ENCODE peak calls at places on chromosome 1, in six cellular contexts. I, Q, G, J, N and B are unnamed samples.

GRCh38 chr1:87329051-87329755 is 523 bp downstream of the LMO4 start:
- DNase-seq in I (no peak), Q (peak; percentile 59), G (peak; percentile 31), J (peak; percentile 48), N (no peak), B (peak; percentile 34)

GRCh38 chr1:148290881-148291280 is 138.8 kb upstream of the NBPF11 start:
- DNase-seq in I (no peak), Q (no peak), G (no peak), J (no peak), N (no peak), B (no peak)

GRCh38 chr1:86965012-86965826 is 50.8 kb downstream of the HS2ST1 start:
- DNase-seq in I (peak; percentile 8), Q (peak; percentile 11), G (no peak), J (no peak), N (no peak), B (no peak)

GRCh38 chr1:5379176-5379759 is 613.0 kb downstream of the NPHP4 start:
- DNase-seq in I (no peak), Q (no peak), G (no peak), J (no peak), N (no peak), B (no peak)

GRCh38 chr1:38962560-38962959 is 20.9 kb upstream of the RHBDL2 start:
- DNase-seq in I (no peak), Q (no peak), G (no peak), J (no peak), N (no peak), B (no peak)

GRCh38 chr1:112196731-112197130 is 199.3 kb upstream of the CTTNBP2NL start:
- DNase-seq in I (no peak), Q (no peak), G (no peak), J (no peak), N (no peak), B (no peak)

GRCh38 chr1:235127203-235127602 is 1.4 kb downstream of the TOMM20 start:
- DNase-seq in I (no peak), Q (no peak), G (no peak), J (no peak), N (no peak), B (no peak)

GRCh38 chr1:215022204-215022603 is 60.3 kb upstream of the KCNK2 start:
- DNase-seq in I (no peak), Q (no peak), G (no peak), J (no peak), N (no peak), B (no peak)

GRCh38 chr1:238672262-238672661 is 714.1 kb upstream of the CHRM3 start:
- DNase-seq in I (no peak), Q (no peak), G (no peak), J (no peak), N (no peak), B (no peak)

GRCh38 chr1:61092643-61093042 is 10.3 kb downstream of the NFIA start:
- DNase-seq in I (no peak), Q (no peak), G (no peak), J (no peak), N (no peak), B (no peak)

GRCh38 chr1:37865348-37866119 is 6.1 kb upstream of the MTF1 start:
- DNase-seq in I (no peak), Q (peak; percentile 46), G (no peak), J (no peak), N (peak; percentile 51), B (no peak)

GRCh38 chr1:44798481-44799365 is 1.5 kb upstream of the PLK3 start:
- DNase-seq in I (no peak), Q (no peak), G (no peak), J (no peak), N (no peak), B (no peak)

GRCh38 chr1:10830961-10831669 is 34.7 kb upstream of the CASZ1 start:
- DNase-seq in I (no peak), Q (no peak), G (no peak), J (no peak), N (peak; percentile 48), B (no peak)

GRCh38 chr1:164380893-164381292 is 178.1 kb upstream of the PBX1 start:
- DNase-seq in I (no peak), Q (no peak), G (no peak), J (no peak), N (peak; percentile 20), B (no peak)

GRCh38 chr1:92831368-92831761 is 475 bp upstream of the RPL5 start:
- DNase-seq in I (no peak), Q (no peak), G (no peak), J (no peak), N (no peak), B (no peak)